ENCODE peak calls at places on chromosomes 6 and 20, in five cellular contexts. U is astrocyte of the spinal cord, H is left ventricle myocardium superior, W is Panc1, T is DND-41. R is an unnamed sample.

GRCh38 chr6:129184808-129185366 is 301.9 kb downstream of the LAMA2 start:
- DNase-seq in U (peak; percentile 37), H (no peak), W (no peak), T (no peak), R (no peak)

GRCh38 chr6:97186416-97186999 is 96.5 kb downstream of the MMS22L start:
- DNase-seq in U (peak; percentile 66), H (peak; percentile 68), W (peak; percentile 38), T (peak; percentile 75), R (peak; percentile 54)

GRCh38 chr6:144845181-144845580 is 560.0 kb downstream of the UTRN start:
- DNase-seq in U (peak; percentile 7), H (no peak), W (no peak), T (no peak), R (no peak)

GRCh38 chr6:139977887-139978332 is 603.5 kb upstream of the CITED2 start:
- DNase-seq in U (peak; percentile 57), H (no peak), W (peak; percentile 77), T (no peak), R (no peak)

GRCh38 chr6:113672691-113673149 is 184.4 kb upstream of the MARCKS start:
- DNase-seq in U (peak; percentile 23), H (peak; percentile 82), W (no peak), T (no peak), R (no peak)

GRCh38 chr6:3822747-3823445 is 26.3 kb upstream of the FAM50B start:
- DNase-seq in U (no peak), H (no peak), W (no peak), T (no peak), R (no peak)

GRCh38 chr20:35108921-35109320 is 16.3 kb upstream of the TRPC4AP start:
- DNase-seq in U (no peak), H (no peak), W (no peak), T (no peak), R (no peak)

GRCh38 chr6:51028271-51028670 is 209.6 kb downstream of the TFAP2B start:
- DNase-seq in U (peak; percentile 46), H (no peak), W (peak; percentile 24), T (no peak), R (no peak)

GRCh38 chr6:23218751-23219150 is 649.4 kb downstream of the HDGFL1 start:
- DNase-seq in U (no peak), H (no peak), W (no peak), T (no peak), R (no peak)

GRCh38 chr6:170086639-170087420 is 204.0 kb downstream of the DLL1 start:
- DNase-seq in U (no peak), H (no peak), W (no peak), T (no peak), R (no peak)

GRCh38 chr6:142444388-142444787 is 142.6 kb downstream of the ADGRG6 start:
- DNase-seq in U (no peak), H (no peak), W (no peak), T (no peak), R (no peak)

GRCh38 chr6:38212579-38212978 is 393.1 kb downstream of the ZFAND3 start:
- DNase-seq in U (no peak), H (no peak), W (no peak), T (no peak), R (peak; percentile 17)

GRCh38 chr6:11143394-11144371 is 32.2 kb upstream of the ERVFRD-1 start:
- DNase-seq in U (peak; percentile 88), H (peak; percentile 56), W (no peak), T (no peak), R (no peak)

GRCh38 chr6:157106487-157106886 is 216.8 kb downstream of the TMEM242 start:
- DNase-seq in U (peak; percentile 66), H (no peak), W (peak; percentile 17), T (no peak), R (no peak)

GRCh38 chr20:35285806-35286076 is 1.2 kb upstream of the EIF6 start:
- DNase-seq in U (no peak), H (no peak), W (no peak), T (no peak), R (no peak)

GRCh38 chr20:35093245-35093884 is 758 bp upstream of the TRPC4AP start:
- DNase-seq in U (peak; percentile 82), H (no peak), W (peak; percentile 67), T (no peak), R (no peak)

GRCh38 chr20:40134176-40134575 is 554.9 kb downstream of the MAFB start:
- DNase-seq in U (no peak), H (no peak), W (no peak), T (no peak), R (no peak)

GRCh38 chr20:3121955-3122610 is 37.6 kb upstream of the AVP start:
- DNase-seq in U (no peak), H (no peak), W (no peak), T (no peak), R (no peak)

GRCh38 chr20:4720977-4721349 is 746 bp upstream of the PRND start:
- DNase-seq in U (no peak), H (no peak), W (no peak), T (no peak), R (no peak)

GRCh38 chr20:37903317-37904007 is 535 bp downstream of the VSTM2L start:
- DNase-seq in U (no peak), H (no peak), W (no peak), T (no peak), R (no peak)

GRCh38 chr6:52016918-52017748 is 70.3 kb downstream of the PKHD1 start:
- DNase-seq in U (no peak), H (no peak), W (no peak), T (no peak), R (no peak)

GRCh38 chr20:59336551-59336950 is 36.1 kb downstream of the EDN3 start:
- DNase-seq in U (no peak), H (no peak), W (no peak), T (no peak), R (no peak)

GRCh38 chr6:155079985-155080452 is 84.9 kb downstream of the TIAM2 start:
- DNase-seq in U (no peak), H (no peak), W (no peak), T (no peak), R (peak; percentile 25)

GRCh38 chr6:44071670-44072451 is 55.4 kb downstream of the MRPL14 start:
- DNase-seq in U (peak; percentile 96), H (no peak), W (no peak), T (no peak), R (no peak)

GRCh38 chr6:41080623-41081022 is 7.8 kb downstream of the NFYA start:
- DNase-seq in U (no peak), H (no peak), W (no peak), T (no peak), R (no peak)

GRCh38 chr6:31968791-31969711 is 2.9 kb downstream of the DXO start:
- DNase-seq in U (no peak), H (no peak), W (no peak), T (no peak), R (no peak)

GRCh38 chr20:496126-496696 is 33.9 kb upstream of the TBC1D20 start:
- DNase-seq in U (no peak), H (no peak), W (no peak), T (no peak), R (no peak)

GRCh38 chr6:123771126-123771525 is 32.5 kb upstream of the NKAIN2 start:
- DNase-seq in U (no peak), H (no peak), W (no peak), T (no peak), R (no peak)

GRCh38 chr20:32793059-32793458 is 26.7 kb upstream of the MAPRE1 start:
- DNase-seq in U (no peak), H (no peak), W (no peak), T (no peak), R (no peak)

GRCh38 chr6:8672882-8673281 is 237.5 kb upstream of the SLC35B3 start:
- DNase-seq in U (no peak), H (no peak), W (no peak), T (no peak), R (no peak)

GRCh38 chr20:14922503-14923267 is 585.3 kb upstream of the FLRT3 start:
- DNase-seq in U (no peak), H (no peak), W (no peak), T (no peak), R (no peak)

GRCh38 chr6:30399390-30400058 is 54.6 kb downstream of the RPP21 start:
- DNase-seq in U (no peak), H (no peak), W (no peak), T (no peak), R (no peak)

GRCh38 chr20:59207742-59208357 is 44.2 kb downstream of the ZNF831 start:
- DNase-seq in U (no peak), H (peak; percentile 57), W (no peak), T (peak; percentile 47), R (peak; percentile 69)

GRCh38 chr20:33811763-33812672 is 870 bp downstream of the CHMP4B start:
- DNase-seq in U (peak; percentile 83), H (peak; percentile 49), W (peak; percentile 33), T (peak; percentile 50), R (no peak)

GRCh38 chr20:31811796-31812728 is 7.1 kb upstream of the MYLK2 start:
- DNase-seq in U (peak; percentile 92), H (no peak), W (no peak), T (no peak), R (no peak)

R was measured in Jurkat, Clone E6-1.